ENCODE peak calls at places on chromosome 21, in nine cellular contexts. R is skeletal muscle cell; Q is activated gamma-delta T cell treated with anti-CD3 and anti-CD28 coated beads, Interleukin-2, amount 50 U/mL, for 16 hours; B is KBM-7; S is NCI-H1436 treated with DMSO at 0.1 percent for 48 hours; C is amniotic epithelial cell; H is HS-27A; J is fibroblast of villous mesenchyme; A is GM10248. N is an unnamed sample.
A peak's percentile ranks its signal among the peaks of the same experiment; 100 is the strongest.

GRCh38 chr21:27454234-27454633 is 487.3 kb upstream of the ADAMTS5 start:
- DNase-seq in R (no peak), Q (no peak), B (no peak), S (no peak), C (no peak), H (no peak), J (no peak), A (no peak), N (no peak)

GRCh38 chr21:34024382-34024693 is 49.0 kb upstream of the MRPS6 start:
- DNase-seq in R (no peak), Q (no peak), B (no peak), S (no peak), C (no peak), H (no peak), J (no peak), A (no peak), N (no peak)

GRCh38 chr21:41258617-41259016 is 58.0 kb upstream of the FAM3B start:
- DNase-seq in R (no peak), Q (no peak), B (no peak), S (no peak), C (no peak), H (no peak), J (no peak), A (no peak), N (no peak)

GRCh38 chr21:26070822-26071425 is 99.6 kb downstream of the APP start:
- DNase-seq in R (no peak), Q (no peak), B (peak; percentile 44), S (no peak), C (peak; percentile 72), H (no peak), J (peak; percentile 90), A (no peak), N (no peak)

GRCh38 chr21:29403922-29404538 is 105.3 kb downstream of the BACH1 start:
- DNase-seq in R (no peak), Q (no peak), B (peak; percentile 58), S (no peak), C (peak; percentile 14), H (no peak), J (peak; percentile 28), A (no peak), N (no peak)

GRCh38 chr21:42524341-42525227 is 10.9 kb downstream of the SLC37A1 start:
- DNase-seq in R (no peak), Q (peak; percentile 38), B (peak; percentile 9), S (peak; percentile 65), C (peak; percentile 40), H (no peak), J (peak; percentile 69), A (peak; percentile 80), N (no peak)

GRCh38 chr21:15557925-15558324 is 171.9 kb upstream of the USP25 start:
- DNase-seq in R (no peak), Q (no peak), B (no peak), S (no peak), C (no peak), H (no peak), J (no peak), A (no peak), N (no peak)

GRCh38 chr21:41641821-41642368 is 125.0 kb downstream of the RIPK4 start:
- DNase-seq in R (peak; percentile 96), Q (no peak), B (no peak), S (no peak), C (peak; percentile 95), H (peak; percentile 74), J (peak; percentile 80), A (no peak), N (no peak)

GRCh38 chr21:42440187-42440792 is 36.6 kb downstream of the UBASH3A start:
- DNase-seq in R (no peak), Q (no peak), B (no peak), S (no peak), C (no peak), H (no peak), J (no peak), A (peak; percentile 85), N (no peak)

GRCh38 chr21:32190491-32191144 is 88.2 kb downstream of the MIS18A start:
- DNase-seq in R (no peak), Q (no peak), B (no peak), S (no peak), C (no peak), H (no peak), J (no peak), A (no peak), N (no peak)

GRCh38 chr21:37509802-37510393 is 143.3 kb downstream of the DYRK1A start:
- DNase-seq in R (no peak), Q (no peak), B (no peak), S (no peak), C (peak; percentile 76), H (no peak), J (peak; percentile 66), A (no peak), N (no peak)

GRCh38 chr21:33383056-33383888 is 19.9 kb upstream of the IFNGR2 start:
- DNase-seq in R (no peak), Q (peak; percentile 49), B (peak; percentile 69), S (no peak), C (peak; percentile 84), H (no peak), J (peak; percentile 95), A (peak; percentile 71), N (peak; percentile 80)

GRCh38 chr21:45863267-45863666 is 118.3 kb upstream of the COL6A1 start:
- DNase-seq in R (no peak), Q (no peak), B (no peak), S (no peak), C (no peak), H (no peak), J (no peak), A (no peak), N (no peak)

GRCh38 chr21:28543975-28544374 is 448.7 kb downstream of the LTN1 start:
- DNase-seq in R (no peak), Q (no peak), B (no peak), S (no peak), C (no peak), H (no peak), J (no peak), A (no peak), N (no peak)

GRCh38 chr21:40053007-40053406 is 185.8 kb downstream of the PCP4 start:
- DNase-seq in R (no peak), Q (no peak), B (no peak), S (no peak), C (no peak), H (no peak), J (no peak), A (no peak), N (no peak)

GRCh38 chr21:44368711-44369446 is 15.5 kb downstream of the TRPM2 start:
- DNase-seq in R (no peak), Q (no peak), B (no peak), S (no peak), C (no peak), H (no peak), J (no peak), A (no peak), N (no peak)

GRCh38 chr21:36471254-36471723 is 8.6 kb downstream of the CLDN14 start:
- DNase-seq in R (no peak), Q (no peak), B (no peak), S (no peak), C (no peak), H (no peak), J (peak; percentile 30), A (peak; percentile 65), N (no peak)

N was measured in NK-92 treated with Interleukin-12 subunit alpha and Interleukin-12 subunit beta, amount 100 ng/mL, for 24 hours.